ENCODE peak calls at places on chromosome 14, in ten cellular contexts. G is heart left ventricle, S is A549, E is adrenal gland, P is breast epithelium, C is Peyer's patch, V is thyroid gland, W is spleen, Q is IMR-90, L is GM12891. M is an unnamed sample.

GRCh38 chr14:91996951-91997371 is 42.9 kb downstream of the TRIP11 start:
- DNase-seq in G (no peak), S (peak; percentile 51), E (no peak), P (no peak), C (no peak), V (no peak), W (no peak), Q (peak; percentile 72), L (no peak), M (no peak)

GRCh38 chr14:23068792-23069412 is 11.6 kb upstream of the CDH24 start:
- DNase-seq in G (peak; percentile 71), S (peak; percentile 94), E (peak; percentile 87), P (peak; percentile 78), C (peak; percentile 73), V (peak; percentile 78), W (no peak), Q (peak; percentile 93), L (peak; percentile 84), M (peak; percentile 50)

GRCh38 chr14:75285331-75285730 is 6.7 kb downstream of the FOS start:
- DNase-seq in G (no peak), S (no peak), E (no peak), P (no peak), C (no peak), V (no peak), W (no peak), Q (no peak), L (no peak), M (no peak)

GRCh38 chr14:71175491-71175890 is 268.2 kb downstream of the PCNX1 start:
- DNase-seq in G (no peak), S (no peak), E (no peak), P (peak; percentile 59), C (no peak), V (no peak), W (no peak), Q (no peak), L (no peak), M (no peak)

GRCh38 chr14:67680121-67680602 is 5.7 kb upstream of the VTI1B start:
- DNase-seq in G (no peak), S (peak; percentile 16), E (no peak), P (no peak), C (no peak), V (no peak), W (no peak), Q (peak; percentile 98), L (peak; percentile 56), M (peak; percentile 44)

GRCh38 chr14:28243600-28243999 is 523.0 kb upstream of the FOXG1 start:
- DNase-seq in G (no peak), S (no peak), E (no peak), P (no peak), C (no peak), V (no peak), W (no peak), Q (no peak), L (no peak), M (no peak)

GRCh38 chr14:68607081-68607851 is 185.6 kb downstream of the ZFP36L1 start:
- DNase-seq in G (no peak), S (no peak), E (no peak), P (no peak), C (no peak), V (peak; percentile 39), W (no peak), Q (peak; percentile 64), L (no peak), M (no peak)

GRCh38 chr14:65226824-65227604 is 124.7 kb upstream of the MAX start:
- DNase-seq in G (no peak), S (peak; percentile 80), E (no peak), P (no peak), C (peak; percentile 77), V (no peak), W (peak; percentile 43), Q (peak; percentile 62), L (no peak), M (no peak)

DNA sequence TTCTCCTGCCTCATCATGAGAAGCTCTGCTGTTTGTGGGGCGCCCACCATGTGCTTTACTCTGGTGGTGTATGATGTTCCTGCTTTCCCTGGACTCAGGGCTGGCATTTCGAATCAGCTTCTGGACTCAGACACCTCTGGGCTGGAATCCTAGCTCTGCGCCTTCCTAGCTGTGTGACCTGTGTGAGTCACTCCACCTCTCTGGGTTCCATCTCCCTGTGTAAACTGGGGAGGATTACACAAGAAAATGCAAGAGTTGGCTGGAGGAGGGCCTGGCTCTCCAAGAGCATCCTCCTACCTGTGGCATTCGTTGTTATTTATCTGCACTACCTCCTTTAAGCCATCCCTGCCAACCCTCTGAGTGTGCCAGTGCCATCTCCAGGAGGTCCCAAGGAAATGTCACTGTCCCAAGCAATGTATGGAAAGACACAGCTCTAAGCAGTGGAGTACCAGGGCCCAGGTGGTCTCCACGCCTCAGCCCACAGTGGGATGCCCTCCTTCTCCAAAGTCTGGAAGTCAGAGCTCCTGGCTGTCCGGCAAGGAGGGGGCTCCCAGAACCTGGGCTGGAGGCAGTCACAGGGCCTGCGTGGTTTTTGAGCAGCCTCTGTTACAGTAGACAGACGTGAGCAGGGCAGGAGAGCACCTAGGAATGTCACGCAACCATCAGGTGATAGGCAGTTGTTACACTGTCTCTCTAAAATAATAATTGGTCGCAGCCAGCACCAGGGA is 7.3 kb upstream of the TNFAIP2 start:
- DNase-seq in G (no peak), S (peak; percentile 72), E (no peak), P (no peak), C (no peak), V (no peak), W (no peak), Q (peak; percentile 76), L (no peak), M (no peak)
- TF ChIP-seq POLR2A in G (no peak), S (no peak), E (no peak), P (no peak), C (no peak), V (no peak), W (no peak), Q (no peak), L (no peak), M (no peak)

GRCh38 chr14:20329355-20329754 is 3.7 kb downstream of the CCNB1IP1 start:
- DNase-seq in G (no peak), S (no peak), E (no peak), P (no peak), C (no peak), V (no peak), W (no peak), Q (no peak), L (no peak), M (no peak)

GRCh38 chr14:20334017-20334416 is 938 bp upstream of the CCNB1IP1 start:
- DNase-seq in G (no peak), S (no peak), E (no peak), P (no peak), C (no peak), V (no peak), W (no peak), Q (no peak), L (no peak), M (no peak)

GRCh38 chr14:20331048-20331613 is 1.9 kb downstream of the CCNB1IP1 start:
- DNase-seq in G (no peak), S (no peak), E (no peak), P (no peak), C (no peak), V (no peak), W (no peak), Q (no peak), L (no peak), M (no peak)

GRCh38 chr14:20332386-20332945 is 613 bp downstream of the CCNB1IP1 start:
- DNase-seq in G (no peak), S (no peak), E (peak; percentile 55), P (no peak), C (no peak), V (no peak), W (no peak), Q (no peak), L (no peak), M (no peak)

DNA sequence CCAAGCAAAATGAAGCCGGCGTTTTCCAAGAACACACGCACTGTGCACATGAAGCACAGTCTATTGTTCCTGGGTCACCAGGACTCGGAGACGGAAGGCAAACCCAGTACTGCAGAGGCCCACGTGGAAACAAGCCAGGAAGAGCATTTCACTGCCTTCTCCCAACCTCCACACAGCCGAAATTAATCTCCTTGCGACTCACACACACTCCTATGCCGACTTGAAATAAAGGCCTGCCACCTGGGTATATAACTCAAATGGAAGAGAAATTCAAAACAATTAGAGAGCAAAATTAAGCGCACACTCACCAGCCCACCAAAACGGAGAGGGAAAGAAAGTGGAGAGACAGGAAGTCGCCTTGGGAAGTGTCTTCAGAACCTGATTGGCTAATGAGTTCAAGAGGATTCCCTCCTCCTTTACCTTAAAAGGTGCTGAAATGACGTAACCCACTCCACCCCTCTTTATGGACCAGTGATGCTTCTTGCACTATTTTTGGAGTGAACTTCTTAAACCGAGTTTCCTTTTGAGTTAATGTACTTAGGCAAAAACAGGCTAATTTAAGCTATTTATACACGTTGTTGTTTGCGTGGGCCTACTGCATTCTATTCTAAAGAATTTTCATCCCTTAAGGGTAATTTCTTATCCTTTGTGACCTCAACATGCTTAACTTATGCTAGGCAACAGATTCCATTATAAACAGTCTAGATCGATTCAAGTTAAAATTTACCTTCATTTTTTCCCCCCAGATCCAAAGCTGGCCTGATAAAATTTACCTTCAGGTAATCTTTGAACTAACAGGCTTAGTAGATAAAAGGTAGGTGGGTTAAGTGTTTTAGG is at the start of gene CCNB1IP1:
- DNase-seq in G (peak; percentile 57), S (peak; percentile 93), E (peak; percentile 60), P (no peak), C (peak; percentile 59), V (peak; percentile 67), W (no peak), Q (peak; percentile 91), L (peak; percentile 54), M (peak; percentile 5)
- TF ChIP-seq POLR2A in G (no peak), S (peak; percentile 36), E (peak; percentile 43), P (no peak), C (peak; percentile 38), V (no peak), W (no peak), Q (peak; percentile 76), L (peak; percentile 61), M (no peak)

GRCh38 chr14:31854508-31855075 is 222.5 kb upstream of the ARHGAP5 start:
- DNase-seq in G (no peak), S (no peak), E (no peak), P (no peak), C (no peak), V (no peak), W (no peak), Q (no peak), L (no peak), M (no peak)

GRCh38 chr14:31858868-31859267 is 218.2 kb upstream of the ARHGAP5 start:
- DNase-seq in G (no peak), S (peak; percentile 6), E (no peak), P (no peak), C (no peak), V (no peak), W (no peak), Q (peak; percentile 56), L (no peak), M (no peak)

GRCh38 chr14:31855262-31855661 is 221.8 kb upstream of the ARHGAP5 start:
- DNase-seq in G (no peak), S (no peak), E (no peak), P (no peak), C (no peak), V (no peak), W (no peak), Q (no peak), L (no peak), M (no peak)
- TF ChIP-seq POLR2A in G (no peak), S (no peak), E (no peak), P (no peak), C (no peak), V (no peak), W (no peak), Q (no peak), L (no peak), M (no peak)

DNA sequence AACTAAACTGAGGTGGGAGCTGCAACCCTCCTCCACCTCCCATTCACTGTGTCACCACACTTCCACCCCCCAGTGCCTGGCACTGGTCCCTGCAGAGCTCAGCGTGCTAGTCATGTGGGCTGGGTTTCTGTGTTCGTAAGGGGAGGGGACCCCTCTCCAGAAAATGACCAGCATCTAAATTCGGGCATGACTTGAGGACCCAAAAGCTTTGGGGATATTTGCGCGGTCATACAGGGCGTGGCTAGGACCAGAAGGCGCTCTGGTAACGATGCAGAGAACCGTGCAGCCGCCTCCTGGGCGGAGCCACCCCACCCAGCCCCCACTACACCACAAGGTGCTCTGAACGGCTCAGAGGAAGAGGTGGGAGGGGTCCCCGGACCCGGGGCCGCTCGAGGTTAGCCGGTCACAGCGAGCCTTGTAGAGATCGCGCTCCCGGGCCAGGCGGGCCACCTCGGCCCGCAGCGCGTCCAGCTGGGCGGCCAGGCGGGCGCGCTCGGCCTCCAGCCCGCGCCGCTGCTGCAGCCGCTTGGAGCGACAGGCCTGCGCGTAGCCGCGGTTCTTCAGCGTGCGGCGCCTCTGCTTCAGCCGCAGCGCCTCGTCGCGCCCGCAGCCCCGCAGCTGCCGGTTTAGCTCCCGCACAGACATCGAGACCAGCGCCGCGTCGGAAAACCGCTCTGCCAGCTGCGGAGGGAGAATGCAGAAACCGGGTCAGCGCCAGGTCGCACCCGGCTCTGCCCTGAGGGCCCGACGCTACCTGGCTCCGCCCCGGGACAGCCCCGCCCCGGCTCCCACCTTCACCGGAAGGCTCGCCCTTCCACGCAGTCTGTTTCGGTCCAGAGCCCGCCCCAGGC is 9.8 kb downstream of the CPNE6 start:
- DNase-seq in G (no peak), S (peak; percentile 28), E (no peak), P (peak; percentile 64), C (peak; percentile 90), V (peak; percentile 87), W (peak; percentile 94), Q (no peak), L (peak; percentile 91), M (peak; percentile 34)
- TF ChIP-seq POLR2A in G (no peak), S (peak; percentile 46), E (no peak), P (no peak), C (peak; percentile 87), V (peak; percentile 24), W (no peak), Q (no peak), L (no peak), M (peak; percentile 25)

M was measured in H54.